ENCODE peak calls at places on chromosomes 12 and 14, in ten cellular contexts. B is esophagus squamous epithelium, T is left ventricle myocardium inferior, J is AG04450, I is SJSA1, A is right lobe of liver, C is NT2/D1, W is heart left ventricle, Y is body of pancreas, D is psoas muscle. O is an unnamed sample.

GRCh38 chr14:25042362-25043299 is 7.3 kb downstream of the STXBP6 start:
- DNase-seq in B (no peak), T (no peak), J (no peak), I (no peak), A (no peak), C (no peak), W (peak; percentile 33), Y (peak; percentile 24), D (no peak), O (no peak)

GRCh38 chr14:67572608-67573007 is 27.5 kb downstream of the PIGH start:
- DNase-seq in B (no peak), T (no peak), J (no peak), I (no peak), A (no peak), C (no peak), W (no peak), Y (no peak), D (no peak), O (no peak)

GRCh38 chr12:24378548-24379011 is 429.1 kb upstream of the SOX5 start:
- DNase-seq in B (no peak), T (no peak), J (peak; percentile 86), I (no peak), A (no peak), C (no peak), W (no peak), Y (no peak), D (no peak), O (peak; percentile 36)

GRCh38 chr12:47742253-47742825 is 16.3 kb downstream of the RAPGEF3 start:
- DNase-seq in B (no peak), T (peak; percentile 51), J (no peak), I (peak; percentile 59), A (peak; percentile 53), C (peak; percentile 43), W (no peak), Y (peak; percentile 53), D (no peak), O (peak; percentile 48)

GRCh38 chr12:115375188-115375991 is 691.4 kb upstream of the TBX3 start:
- DNase-seq in B (no peak), T (no peak), J (no peak), I (peak; percentile 62), A (no peak), C (peak; percentile 30), W (no peak), Y (peak; percentile 9), D (no peak), O (peak; percentile 13)

GRCh38 chr12:82873309-82873708 is 186.6 kb downstream of the TMTC2 start:
- DNase-seq in B (no peak), T (no peak), J (no peak), I (no peak), A (no peak), C (no peak), W (no peak), Y (no peak), D (no peak), O (no peak)

GRCh38 chr14:91237219-91237618 is 7.3 kb downstream of the GPR68 start:
- DNase-seq in B (no peak), T (no peak), J (peak; percentile 27), I (no peak), A (no peak), C (no peak), W (no peak), Y (no peak), D (no peak), O (no peak)

GRCh38 chr12:115785548-115785947 is 491.9 kb downstream of the MED13L start:
- DNase-seq in B (no peak), T (no peak), J (no peak), I (no peak), A (no peak), C (no peak), W (no peak), Y (no peak), D (no peak), O (no peak)

GRCh38 chr12:102806110-102806509 is 110.9 kb downstream of the PAH start:
- DNase-seq in B (no peak), T (no peak), J (no peak), I (no peak), A (no peak), C (no peak), W (no peak), Y (no peak), D (no peak), O (no peak)

GRCh38 chr14:103744621-103745395 is 29.2 kb downstream of the ZFYVE21 start:
- DNase-seq in B (no peak), T (no peak), J (no peak), I (no peak), A (no peak), C (no peak), W (no peak), Y (no peak), D (no peak), O (no peak)

GRCh38 chr12:64810831-64811230 is 13.6 kb upstream of the TBC1D30 start:
- DNase-seq in B (no peak), T (no peak), J (no peak), I (no peak), A (no peak), C (no peak), W (no peak), Y (no peak), D (no peak), O (peak; percentile 44)

GRCh38 chr12:119528241-119528640 is 65.3 kb upstream of the TMEM233 start:
- DNase-seq in B (no peak), T (no peak), J (no peak), I (no peak), A (no peak), C (peak; percentile 30), W (no peak), Y (no peak), D (no peak), O (no peak)

GRCh38 chr12:41604830-41605229 is 416.7 kb downstream of the PDZRN4 start:
- DNase-seq in B (no peak), T (no peak), J (no peak), I (no peak), A (no peak), C (no peak), W (no peak), Y (peak; percentile 4), D (no peak), O (no peak)

GRCh38 chr14:72652179-72652578 is 241.7 kb downstream of the DPF3 start:
- DNase-seq in B (no peak), T (no peak), J (no peak), I (peak; percentile 74), A (no peak), C (no peak), W (no peak), Y (no peak), D (no peak), O (peak; percentile 66)

GRCh38 chr14:61616524-61617185 is 78.7 kb upstream of the HIF1A start:
- DNase-seq in B (no peak), T (no peak), J (peak; percentile 59), I (peak; percentile 55), A (no peak), C (no peak), W (no peak), Y (no peak), D (no peak), O (peak; percentile 19)

GRCh38 chr12:95240556-95240955 is 22.9 kb downstream of the VEZT start:
- DNase-seq in B (no peak), T (no peak), J (no peak), I (no peak), A (no peak), C (no peak), W (no peak), Y (no peak), D (no peak), O (no peak)

GRCh38 chr12:108572166-108572790 is 9.9 kb downstream of the ISCU start:
- DNase-seq in B (no peak), T (no peak), J (no peak), I (peak; percentile 62), A (no peak), C (no peak), W (no peak), Y (no peak), D (no peak), O (no peak)

GRCh38 chr14:101739446-101740141 is 21.9 kb upstream of the PPP2R5C start:
- DNase-seq in B (no peak), T (no peak), J (no peak), I (no peak), A (no peak), C (no peak), W (no peak), Y (no peak), D (no peak), O (no peak)
- H3K9me3 ChIP-seq in B (no peaks in the 10 kb centered on the region), T (peaks cover 9% of the 10 kb centered on the region), J (peaks cover 8% of the 10 kb centered on the region), I (peaks cover 7% of the 10 kb centered on the region), A (no peaks in the 10 kb centered on the region), C (peaks cover 32% of the 10 kb centered on the region), W (no peaks in the 10 kb centered on the region), Y (peaks cover 7% of the 10 kb centered on the region), D (no peaks in the 10 kb centered on the region), O (no peaks in the 10 kb centered on the region)

GRCh38 chr12:118033331-118033730 is 16.8 kb downstream of the RFC5 start:
- DNase-seq in B (no peak), T (no peak), J (no peak), I (no peak), A (no peak), C (no peak), W (no peak), Y (no peak), D (no peak), O (no peak)

GRCh38 chr12:118035194-118036041 is 18.9 kb downstream of the RFC5 start:
- DNase-seq in B (no peak), T (no peak), J (no peak), I (no peak), A (no peak), C (no peak), W (no peak), Y (no peak), D (no peak), O (peak; percentile 64)

GRCh38 chr12:118033902-118034301 is 17.4 kb downstream of the RFC5 start:
- DNase-seq in B (no peak), T (no peak), J (no peak), I (no peak), A (no peak), C (no peak), W (no peak), Y (no peak), D (no peak), O (no peak)

GRCh38 chr12:118036672-118037411 is 20.3 kb downstream of the RFC5 start:
- DNase-seq in B (no peak), T (no peak), J (no peak), I (no peak), A (no peak), C (no peak), W (no peak), Y (no peak), D (no peak), O (no peak)

GRCh38 chr12:118034429-118035193 is 18.1 kb downstream of the RFC5 start:
- DNase-seq in B (no peak), T (no peak), J (peak; percentile 37), I (peak; percentile 51), A (no peak), C (no peak), W (no peak), Y (peak; percentile 44), D (no peak), O (peak; percentile 49)
- H3K27me3 ChIP-seq in B (no peaks in the 10 kb centered on the region), T (no peaks in the 10 kb centered on the region), J (no peaks in the 10 kb centered on the region), I (no peaks in the 10 kb centered on the region), A (no peaks in the 10 kb centered on the region), C (no peaks in the 10 kb centered on the region), W (no peaks in the 10 kb centered on the region), Y (no peaks in the 10 kb centered on the region), D (no peaks in the 10 kb centered on the region), O (no peaks in the 10 kb centered on the region)

GRCh38 chr14:77616454-77617229 is at the start of gene SPTLC2:
- DNase-seq in B (peak; percentile 98), T (peak; percentile 98), J (peak; percentile 98), I (peak; percentile 98), A (peak; percentile 99), C (peak; percentile 96), W (peak; percentile 99), Y (peak; percentile 99), D (peak; percentile 97), O (peak; percentile 98)
- H3K4me3 ChIP-seq in B (peak within 1 kb of the TSS; percentile 82), T (peak within 1 kb of the TSS; percentile 90), J (peak within 1 kb of the TSS; percentile 65), I (peak within 1 kb of the TSS; percentile 94), A (peak within 1 kb of the TSS; percentile 70), C (peak within 1 kb of the TSS; percentile 74), W (peak within 1 kb of the TSS; percentile 91), Y (peak within 1 kb of the TSS; percentile 71), D (peak within 1 kb of the TSS; percentile 90), O (peak within 1 kb of the TSS; percentile 69)

GRCh38 chr12:106941481-106942156 is 14.1 kb upstream of the TMEM263 start:
- DNase-seq in B (no peak), T (no peak), J (no peak), I (no peak), A (no peak), C (no peak), W (no peak), Y (no peak), D (no peak), O (no peak)
- H3K9me3 ChIP-seq in B (no peaks in the 10 kb centered on the region), T (no peaks in the 10 kb centered on the region), J (peaks cover 3% of the 10 kb centered on the region), I (peaks cover 2% of the 10 kb centered on the region), A (no peaks in the 10 kb centered on the region), C (peaks cover 46% of the 10 kb centered on the region), W (no peaks in the 10 kb centered on the region), Y (no peaks in the 10 kb centered on the region), D (no peaks in the 10 kb centered on the region), O (no peaks in the 10 kb centered on the region)